ENCODE peak calls at places on chromosomes 11 and 22, in nine cellular contexts. X is H54; F is kidney glomerular epithelial cell; W is aorta; E is iris pigment epithelial cell; Q is stimulated activated CD8-positive, alpha-beta memory T cell treated with anti-CD3 and anti-CD28 coated beads, Interleukin-7, amount 100 ng/mL, for 1 hour; D is Calu3; N is activated CD4-positive, alpha-beta T cell treated with anti-CD3 and anti-CD28 coated beads, Interleukin-2, amount 50 U/mL, for 4 hours; B is NCI-H748 treated with DMSO at 0.1 percent for 48 hours. V is an unnamed sample.

GRCh38 chr11:64916040-64916847 is 765 bp downstream of the ATG2A start:
- DNase-seq in E (peak), N (peak), W (peak), X (peak), Q (peak), D (peak), B (no peak), F (no peak), V (no peak)

GRCh38 chr11:4495986-4496385 is 13.5 kb downstream of the OR52K1 start:
- DNase-seq in E (no peak), Q (no peak), B (no peak), X (no peak), D (no peak), F (no peak), W (no peak), N (no peak), V (no peak)

GRCh38 chr22:25390297-25391240 is 171.1 kb downstream of the CRYBB2 start:
- DNase-seq in X (no peak), F (no peak), D (no peak), B (no peak), E (no peak), Q (no peak), W (no peak), N (no peak), V (no peak)

GRCh38 chr11:43012606-43013005 is 299.2 kb upstream of the API5 start:
- DNase-seq in B (no peak), F (no peak), Q (no peak), D (no peak), W (no peak), E (no peak), X (no peak), N (no peak), V (no peak)

GRCh38 chr11:12271826-12272366 is 105.5 kb upstream of the PARVA start:
- DNase-seq in X (no peak), F (no peak), E (no peak), N (no peak), Q (no peak), W (peak), D (no peak), B (no peak), V (no peak)

GRCh38 chr11:106456651-106457050 is 379.2 kb downstream of the AASDHPPT start:
- DNase-seq in F (no peak), N (no peak), X (no peak), E (no peak), Q (no peak), D (no peak), B (no peak), W (no peak), V (no peak)

GRCh38 chr11:65112551-65113360 is 1.1 kb downstream of the TM7SF2 start:
- DNase-seq in X (no peak), N (peak), W (peak), D (peak), F (no peak), E (peak), Q (peak), B (peak), V (no peak)

GRCh38 chr11:116835042-116835772 is 2.2 kb downstream of the APOA1 start:
- DNase-seq in X (no peak), E (no peak), B (no peak), Q (no peak), N (no peak), W (no peak), D (no peak), F (no peak), V (no peak)

GRCh38 chr11:76283190-76283589 is 76.9 kb upstream of the WNT11 start:
- DNase-seq in W (no peak), B (no peak), Q (no peak), N (no peak), X (no peak), D (no peak), F (no peak), E (no peak), V (no peak)

GRCh38 chr11:114075891-114076441 is 16.5 kb downstream of the ZBTB16 start:
- DNase-seq in W (peak), B (no peak), X (peak), D (peak), Q (no peak), F (peak), E (peak), N (peak), V (no peak)

GRCh38 chr11:8356731-8357504 is 93.2 kb upstream of the LMO1 start:
- DNase-seq in E (no peak), N (no peak), F (peak), X (no peak), B (no peak), Q (no peak), D (no peak), W (peak), V (no peak)